ENCODE peak calls at places on chromosomes 2 and 18, in four cellular contexts. Q is GM13976, R is coronary artery, S is NCI-H2029. K is an unnamed sample.

GRCh38 chr2:112724611-112725525 is 4.0 kb downstream of the NT5DC4 start:
- DNase-seq in Q (peak), R (peak), S (no peak), K (no peak)

GRCh38 chr2:55232863-55233657 is 572 bp downstream of the RPS27A start:
- DNase-seq in R (peak), Q (peak), S (peak), K (peak)

GRCh38 chr2:232894746-232895145 is 24.7 kb downstream of the SNORC start:
- DNase-seq in Q (no peak), R (peak), S (no peak), K (no peak)

GRCh38 chr2:222982010-222982908 is 69.7 kb upstream of the KCNE4 start:
- DNase-seq in Q (no peak), R (no peak), S (peak), K (peak)

GRCh38 chr18:12271376-12272235 is 17.4 kb downstream of the CIDEA start:
- DNase-seq in Q (peak), S (peak), R (peak), K (peak)

GRCh38 chr2:224971214-224971613 is 71.1 kb downstream of the DOCK10 start:
- DNase-seq in S (peak), Q (no peak), R (no peak), K (no peak)

GRCh38 chr18:43789234-43790000 is 512.1 kb upstream of the SYT4 start:
- DNase-seq in R (no peak), Q (no peak), S (no peak), K (no peak)

GRCh38 chr2:111664451-111664850 is 219.5 kb downstream of the ANAPC1 start:
- DNase-seq in S (no peak), R (no peak), Q (no peak), K (no peak)

GRCh38 chr18:68262697-68263293 is 452.1 kb downstream of the TMX3 start:
- DNase-seq in Q (no peak), S (no peak), R (no peak), K (no peak)

GRCh38 chr2:85678384-85678783 is 10.4 kb upstream of the SFTPB start:
- DNase-seq in Q (no peak), R (no peak), S (peak), K (no peak)

GRCh38 chr2:177633111-177633510 is 240.5 kb downstream of the AGPS start:
- DNase-seq in R (no peak), Q (no peak), S (peak), K (no peak)

GRCh38 chr2:17813015-17813741 is 3.1 kb upstream of the MSGN1 start:
- DNase-seq in S (no peak), Q (no peak), R (no peak), K (peak)

GRCh38 chr2:229445013-229445412 is 173.9 kb upstream of the PID1 start:
- DNase-seq in Q (no peak), S (no peak), R (peak), K (no peak)

GRCh38 chr2:210795506-210795905 is 239.1 kb downstream of the CPS1 start:
- DNase-seq in R (no peak), S (no peak), Q (no peak), K (no peak)

GRCh38 chr2:44275915-44276279 is 617 bp downstream of the SLC3A1 start:
- DNase-seq in Q (no peak), S (no peak), R (no peak), K (no peak)

GRCh38 chr2:15177103-15177502 is 384.0 kb downstream of the NBAS start:
- DNase-seq in Q (peak), S (no peak), R (no peak), K (no peak)

GRCh38 chr2:105487142-105488069 is 88.6 kb upstream of the FHL2 start:
- DNase-seq in S (no peak), Q (no peak), R (no peak), K (no peak)

GRCh38 chr2:26970928-26971627 is 641 bp downstream of the MAPRE3 start:
- DNase-seq in Q (peak), R (no peak), S (no peak), K (no peak)

GRCh38 chr2:131105156-131105949 is at the start of gene PLEKHB2:
- DNase-seq in Q (peak), S (peak), R (peak), K (peak)

K was measured in OCI-LY7.